ENCODE peak calls at places on chromosomes 12 and 14, in six cellular contexts. J is lung, C is A549, A is suprapubic skin, L is body of pancreas, R is pancreas. F is an unnamed sample.

GRCh38 chr14:89440997-89441909 is 24.2 kb upstream of the FOXN3 start:
- DNase-seq in L (no peak), A (no peak), J (no peak), C (no peak), R (no peak), F (no peak)

GRCh38 chr12:56631790-56632700 is 1.9 kb upstream of the BAZ2A start:
- DNase-seq in C (peak), A (peak), R (peak), L (peak), J (peak), F (peak)

GRCh38 chr14:59772252-59772651 is 98.3 kb downstream of the RTN1 start:
- DNase-seq in C (no peak), J (no peak), L (no peak), R (no peak), A (no peak), F (no peak)

GRCh38 chr14:29757188-29757680 is 170.4 kb downstream of the PRKD1 start:
- DNase-seq in L (no peak), J (no peak), A (no peak), R (no peak), C (no peak), F (no peak)

GRCh38 chr14:100214768-100215079 is 24.2 kb upstream of the YY1 start:
- DNase-seq in L (no peak), J (no peak), R (no peak), A (no peak), C (no peak), F (no peak)

GRCh38 chr12:64475518-64475917 is 23.6 kb downstream of the TBK1 start:
- DNase-seq in J (no peak), C (no peak), R (no peak), L (no peak), A (no peak), F (no peak)

GRCh38 chr12:120234643-120235368 is 30.7 kb downstream of the PXN start:
- DNase-seq in R (peak), A (peak), L (peak), J (peak), C (peak), F (peak)

GRCh38 chr12:109804820-109805761 is 28.1 kb downstream of the TRPV4 start:
- DNase-seq in R (peak), J (peak), C (peak), A (peak), L (peak), F (peak)

GRCh38 chr14:105020815-105021655 is at the start of gene CDCA4:
- DNase-seq in C (peak), A (peak), R (peak), L (peak), J (peak), F (peak)

DNA sequence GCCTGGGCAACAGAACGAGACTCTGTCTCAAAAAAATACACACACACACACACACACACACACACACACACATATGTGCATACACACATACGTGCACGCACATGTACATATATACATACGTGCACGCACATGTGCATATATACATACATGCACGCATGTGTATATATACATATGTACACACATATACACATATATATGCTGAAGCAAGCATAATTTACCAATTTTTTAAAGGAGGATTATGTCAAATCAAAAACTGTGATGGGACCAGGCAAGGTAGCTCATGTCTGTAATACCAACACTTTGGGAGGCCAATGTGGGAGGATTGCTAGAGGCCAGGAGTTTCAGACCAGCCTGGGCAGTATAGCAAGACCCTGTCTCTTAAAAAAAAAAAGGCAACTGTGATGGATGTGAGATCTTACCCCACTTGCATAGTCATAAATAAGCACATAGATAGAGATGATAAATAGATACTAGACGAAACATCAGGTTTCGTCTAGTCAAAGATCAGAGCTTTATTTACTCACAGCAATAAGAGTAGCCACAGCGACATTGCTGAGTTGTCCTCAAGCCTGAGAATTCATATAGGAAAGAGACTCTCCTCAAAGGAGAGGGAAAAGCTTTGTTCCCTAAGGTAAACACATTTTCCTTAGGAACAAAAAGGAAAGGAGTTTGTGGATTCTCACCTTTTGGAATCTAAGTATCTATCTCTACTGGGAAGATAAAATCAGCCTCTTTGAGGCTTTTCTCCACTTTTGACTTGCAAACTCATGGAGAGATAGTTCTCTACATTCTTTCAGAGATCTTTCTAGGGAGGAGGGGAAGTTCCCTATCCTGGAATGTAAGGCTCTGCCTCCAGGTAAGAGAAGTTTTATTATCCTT is 74.7 kb upstream of the AMN1 start:
- DNase-seq in C (no peak), R (no peak), A (no peak), L (no peak), J (no peak), F (no peak)
- TF ChIP-seq CTCF in C (no peak), R (no peak), A (no peak), L (no peak), J (no peak), F (no peak)

DNA sequence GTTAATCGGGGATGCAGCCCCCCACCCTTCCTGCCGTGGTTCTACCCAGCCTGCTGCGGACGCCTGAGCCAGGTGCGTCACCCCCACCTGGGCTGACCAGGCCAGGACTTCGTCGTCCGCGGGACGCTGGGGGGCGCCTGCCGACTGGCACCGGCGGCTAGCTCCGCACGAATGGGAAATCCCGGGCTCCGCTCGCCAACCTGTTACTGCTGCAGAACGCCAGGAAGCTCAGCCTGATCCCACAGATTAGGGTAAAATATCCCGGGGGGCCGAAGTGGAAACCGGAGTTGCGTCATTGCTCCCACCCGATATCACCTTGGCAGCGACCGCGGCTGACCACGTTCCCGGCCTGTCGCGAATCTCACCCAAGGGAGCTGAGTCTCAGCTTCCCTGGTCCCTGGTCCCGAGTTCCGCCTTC is 528 bp upstream of the VDR start:
- DNase-seq in C (no peak), R (peak), J (peak), L (peak), A (no peak), F (no peak)
- TF ChIP-seq CTCF in C (peak), R (no peak), J (peak), L (peak), A (no peak), F (peak)

GRCh38 chr14:58129208-58129607 is 22.8 kb downstream of the ARMH4 start:
- DNase-seq in J (no peak), L (no peak), C (peak), R (no peak), A (no peak), F (no peak)
- TF ChIP-seq CTCF in J (no peak), L (no peak), C (peak), R (no peak), A (no peak), F (no peak)

GRCh38 chr14:95761436-95761835 is 47.5 kb upstream of the TCL1A start:
- DNase-seq in L (no peak), J (no peak), C (no peak), R (no peak), A (no peak), F (no peak)

GRCh38 chr14:95760596-95760995 is 46.7 kb upstream of the TCL1A start:
- DNase-seq in R (no peak), L (no peak), J (no peak), A (no peak), C (no peak), F (no peak)

GRCh38 chr14:95759952-95760351 is 46.0 kb upstream of the TCL1A start:
- DNase-seq in R (no peak), C (no peak), A (no peak), L (no peak), J (no peak), F (peak)

GRCh38 chr14:95765016-95765415 is 51.1 kb upstream of the TCL1A start:
- DNase-seq in R (no peak), J (no peak), A (no peak), C (no peak), L (no peak), F (no peak)

GRCh38 chr14:95763875-95764274 is 50.0 kb upstream of the TCL1A start:
- DNase-seq in A (no peak), J (no peak), R (no peak), L (no peak), C (no peak), F (no peak)
- TF ChIP-seq CTCF in A (no peak), J (no peak), R (no peak), L (no peak), C (no peak), F (no peak)

GRCh38 chr12:32448581-32448980 is 49.2 kb downstream of the FGD4 start:
- DNase-seq in L (no peak), A (no peak), C (no peak), R (no peak), J (no peak), F (peak)
- TF ChIP-seq CTCF in L (no peak), A (no peak), C (no peak), R (no peak), J (no peak), F (no peak)

GRCh38 chr14:67520482-67520881 is 12.6 kb upstream of the PLEKHH1 start:
- DNase-seq in C (no peak), J (no peak), A (no peak), R (no peak), L (no peak), F (no peak)
- TF ChIP-seq CTCF in C (no peak), J (no peak), A (no peak), R (no peak), L (no peak), F (no peak)

DNA sequence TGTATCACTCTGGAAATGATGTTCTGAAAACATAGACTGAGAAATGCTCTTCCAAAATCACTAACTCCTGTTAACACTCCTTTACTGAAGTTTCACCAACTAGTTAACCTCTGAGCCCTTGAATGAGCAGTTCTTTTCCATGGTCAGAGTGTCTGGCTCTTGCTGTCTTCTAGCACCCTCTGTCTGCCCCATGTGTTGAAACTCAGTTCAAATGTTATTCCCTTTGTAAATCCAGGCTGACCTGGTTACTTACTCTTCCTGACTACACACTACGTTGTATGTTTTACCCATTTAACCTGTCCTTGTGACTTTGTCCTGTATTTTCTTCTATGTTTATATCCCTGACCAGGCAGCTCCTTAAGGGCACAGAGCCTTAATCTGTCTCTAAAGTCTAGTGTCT is 388.9 kb upstream of the RPL10L start:
- DNase-seq in J (no peak), L (no peak), C (no peak), R (no peak), A (no peak), F (peak)
- TF ChIP-seq CTCF in J (no peak), L (peak), C (no peak), R (no peak), A (no peak), F (no peak)

GRCh38 chr12:80162177-80162576 is 62.8 kb downstream of the OTOGL start:
- DNase-seq in L (no peak), C (no peak), R (no peak), A (no peak), J (no peak), F (no peak)
- TF ChIP-seq CTCF in L (no peak), C (no peak), R (no peak), A (no peak), J (no peak), F (no peak)

F was measured in MCF 10A.